ENCODE peak calls at places on chromosomes 3 and 15, in four cellular contexts. C is ovary; L is CD8-positive, alpha-beta T cell; Y is Peyer's patch. M is an unnamed sample.

GRCh38 chr3:43017038-43017437 is 37.9 kb downstream of the GASK1A start:
- DNase-seq in L (peak), Y (no peak), C (no peak), M (no peak)

GRCh38 chr3:132231633-132232032 is 85.6 kb upstream of the ACP3 start:
- DNase-seq in C (no peak), Y (no peak), L (no peak), M (no peak)

GRCh38 chr3:108060331-108060730 is 30.5 kb downstream of the CD47 start:
- DNase-seq in C (no peak), L (no peak), Y (no peak), M (no peak)

GRCh38 chr15:65620833-65621232 is 905 bp upstream of the SLC24A1 start:
- DNase-seq in Y (no peak), L (no peak), C (no peak), M (no peak)

GRCh38 chr3:25468866-25469319 is 40.8 kb downstream of the RARB start:
- DNase-seq in Y (peak), L (no peak), C (peak), M (no peak)

GRCh38 chr3:41237907-41238306 is 38.6 kb downstream of the CTNNB1 start:
- DNase-seq in Y (no peak), C (no peak), L (no peak), M (no peak)

GRCh38 chr15:66701422-66702034 is 508 bp upstream of the SMAD6 start:
- DNase-seq in C (peak), Y (peak), L (peak), M (peak)

GRCh38 chr3:72722930-72723726 is 125.1 kb downstream of the SHQ1 start:
- DNase-seq in Y (no peak), L (no peak), C (no peak), M (no peak)

GRCh38 chr15:43531018-43531667 is 13.7 kb downstream of the MAP1A start:
- DNase-seq in Y (no peak), C (no peak), L (no peak), M (no peak)

GRCh38 chr3:121992601-121993560 is 29.2 kb downstream of the ILDR1 start:
- DNase-seq in L (no peak), C (no peak), Y (peak), M (no peak)

GRCh38 chr3:130692455-130692854 is 54.2 kb downstream of the PIK3R4 start:
- DNase-seq in L (no peak), Y (no peak), C (no peak), M (no peak)

GRCh38 chr3:137180220-137180619 is 222.4 kb downstream of the IL20RB start:
- DNase-seq in Y (no peak), L (no peak), C (no peak), M (no peak)

GRCh38 chr3:141994856-141995255 is 118.4 kb downstream of the ATP1B3 start:
- DNase-seq in C (no peak), L (no peak), Y (no peak), M (no peak)

GRCh38 chr3:26247669-26248068 is 374.9 kb upstream of the LRRC3B start:
- DNase-seq in Y (no peak), C (no peak), L (no peak), M (no peak)

GRCh38 chr3:30347679-30348216 is 258.7 kb upstream of the TGFBR2 start:
- DNase-seq in C (no peak), Y (no peak), L (no peak), M (no peak)

GRCh38 chr3:184749168-184749744 is 37.4 kb upstream of the MAGEF1 start:
- DNase-seq in C (no peak), L (no peak), Y (no peak), M (no peak)

GRCh38 chr15:98727115-98728040 is 79.0 kb downstream of the IGF1R start:
- DNase-seq in L (no peak), Y (peak), C (peak), M (peak)

GRCh38 chr3:142445816-142446254 is 2.0 kb downstream of the XRN1 start:
- DNase-seq in C (no peak), L (no peak), Y (peak), M (no peak)

GRCh38 chr3:13007251-13007941 is 65.8 kb downstream of the IQSEC1 start:
- DNase-seq in L (no peak), Y (no peak), C (peak), M (peak)

GRCh38 chr3:123652346-123652984 is 67.6 kb upstream of the HACD2 start:
- DNase-seq in C (peak), Y (peak), L (peak), M (peak)

GRCh38 chr15:70566047-70566835 is 197.1 kb downstream of the UACA start:
- DNase-seq in L (peak), C (no peak), Y (no peak), M (no peak)

GRCh38 chr3:155958676-155959075 is 88.2 kb downstream of the GMPS start:
- DNase-seq in Y (no peak), L (no peak), C (no peak), M (no peak)

GRCh38 chr15:75178938-75179772 is 22.5 kb upstream of the C15orf39 start:
- DNase-seq in L (no peak), C (peak), Y (no peak), M (no peak)
- H3K4me3 ChIP-seq in L (no peak), C (peak), Y (peak), M (peak)

DNA sequence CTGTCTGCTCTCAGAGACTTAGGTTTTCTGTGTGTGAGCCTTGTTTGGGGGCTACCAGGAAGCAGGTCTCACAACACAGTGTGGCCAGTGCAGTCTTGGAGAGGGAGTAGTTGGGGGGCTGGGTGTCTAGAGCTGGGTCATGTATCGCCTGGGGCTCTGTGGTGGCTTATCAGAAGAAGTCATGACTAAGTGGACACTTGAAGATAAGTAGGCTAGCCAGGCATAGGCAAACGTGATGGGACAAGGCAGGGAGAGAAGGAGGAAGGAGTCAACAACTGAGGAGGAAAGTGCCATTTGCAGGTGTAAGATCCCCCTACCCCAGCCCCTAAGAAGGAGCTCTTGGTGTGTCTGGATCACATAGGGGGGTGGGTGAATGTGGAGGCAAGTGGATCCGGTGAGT is 352.3 kb downstream of the LRTM1 start:
- DNase-seq in C (no peak), Y (no peak), L (no peak), M (no peak)
- TF ChIP-seq CTCF in C (no peak), Y (no peak), L (no peak), M (no peak)

DNA sequence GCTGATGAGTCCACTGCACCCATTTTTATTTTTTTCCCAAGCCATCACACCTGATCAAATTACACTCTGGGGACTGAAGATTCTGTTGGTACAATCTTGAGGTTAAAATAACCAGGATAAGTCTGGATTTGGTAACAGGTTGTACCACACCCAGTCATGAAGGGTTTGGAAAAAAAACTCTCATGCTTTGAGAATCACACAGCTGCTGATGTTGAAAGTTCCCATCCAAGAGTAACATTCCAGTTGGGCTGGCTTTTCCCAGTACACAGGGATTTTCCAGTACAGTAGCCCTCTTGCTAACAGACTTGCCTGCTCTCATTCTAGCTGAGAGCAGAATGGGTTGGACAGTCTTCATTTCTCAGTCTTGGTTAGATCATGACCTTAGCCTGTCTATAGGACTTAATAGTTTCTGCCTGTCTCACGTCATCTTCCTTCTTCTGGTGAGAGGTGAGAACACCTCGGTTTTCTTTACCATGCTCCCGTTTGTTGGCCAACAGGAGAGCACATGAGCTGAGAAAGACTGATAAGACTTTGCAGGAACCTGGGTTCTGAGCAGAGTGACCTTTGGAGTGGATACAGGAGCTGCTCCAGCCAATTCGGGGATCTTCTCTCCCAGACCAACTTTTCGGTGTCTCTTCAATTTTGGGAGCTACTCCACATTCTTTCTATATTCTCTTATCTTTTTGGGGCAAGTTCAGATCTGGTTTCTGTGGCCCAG is 300.1 kb upstream of the LYSMD4 start:
- DNase-seq in Y (no peak), C (no peak), L (no peak), M (no peak)
- H3K4me3 ChIP-seq in Y (no peak), C (no peak), L (no peak), M (no peak)

DNA sequence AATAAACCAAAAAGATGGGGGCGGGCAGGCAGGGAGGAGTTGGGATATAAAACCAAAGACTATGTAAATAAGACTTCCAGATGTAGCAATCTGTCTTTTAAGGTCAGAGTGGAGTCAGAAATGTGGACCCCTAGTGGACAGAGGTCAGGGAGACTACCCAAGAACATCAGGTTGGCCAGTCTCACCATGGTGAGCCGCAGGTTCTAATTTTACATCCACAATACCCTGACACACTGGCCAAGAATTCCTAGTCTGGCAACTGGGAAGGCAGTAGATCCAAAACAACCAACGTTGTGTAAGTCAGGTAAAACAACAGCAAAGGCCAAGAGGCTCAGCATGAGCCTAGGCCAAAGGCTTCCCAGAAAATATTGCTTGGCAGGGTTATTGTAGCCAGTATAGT is 203.4 kb downstream of the FOXP1 start:
- DNase-seq in L (no peak), Y (no peak), C (no peak), M (no peak)
- TF ChIP-seq CTCF in L (no peak), Y (no peak), C (no peak), M (no peak)

GRCh38 chr3:39180546-39181346 is 11.6 kb downstream of the XIRP1 start:
- DNase-seq in C (peak), L (peak), Y (peak), M (peak)

GRCh38 chr3:39183231-39184080 is 8.9 kb downstream of the XIRP1 start:
- DNase-seq in L (no peak), Y (peak), C (no peak), M (peak)

GRCh38 chr3:39180183-39180545 is 12.2 kb downstream of the XIRP1 start:
- DNase-seq in Y (peak), L (no peak), C (no peak), M (no peak)

GRCh38 chr3:39184081-39184967 is 8.1 kb downstream of the XIRP1 start:
- DNase-seq in C (no peak), Y (peak), L (no peak), M (no peak)

DNA sequence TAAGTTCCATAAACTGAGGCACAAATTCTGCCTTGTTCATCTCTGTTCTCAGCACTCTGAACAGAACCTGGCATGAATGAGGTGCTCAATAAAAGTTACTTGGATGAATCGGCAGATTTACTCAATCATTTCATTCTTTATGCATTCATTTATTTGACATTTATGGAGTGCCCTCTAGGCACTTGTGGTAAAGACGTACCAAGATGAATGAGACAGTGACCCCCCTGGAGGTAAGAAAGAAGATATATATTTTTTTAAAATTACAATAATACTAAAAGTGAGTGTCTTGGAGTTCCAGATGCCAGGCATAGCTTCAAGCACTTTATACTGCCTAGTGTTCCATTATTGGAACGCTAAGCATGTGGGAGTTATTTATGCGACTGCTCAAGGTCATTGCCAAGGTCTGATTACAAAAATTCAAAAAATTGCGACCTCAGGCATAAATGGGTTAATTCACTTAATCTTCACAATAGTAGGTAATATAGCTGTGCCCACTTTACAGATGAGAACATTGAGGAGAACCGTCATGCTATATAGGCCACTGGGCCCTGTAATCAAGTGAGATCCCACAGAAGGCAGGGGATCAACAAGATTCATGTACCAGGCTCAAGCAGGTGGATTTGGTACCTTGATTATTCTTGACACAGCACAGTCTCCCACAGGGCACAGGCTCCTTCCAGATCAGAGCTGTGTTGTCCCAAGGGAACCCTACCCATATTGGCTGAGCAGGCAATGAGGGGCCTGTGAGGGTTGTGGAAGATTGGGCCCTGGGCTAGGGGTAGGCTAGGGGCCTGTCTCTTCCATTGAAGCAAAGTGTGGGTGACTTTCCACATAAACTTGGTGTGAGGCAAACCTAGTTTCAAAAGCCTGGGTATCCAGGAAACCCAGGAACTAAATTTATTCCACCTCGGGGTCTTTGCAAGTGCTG is 10.7 kb downstream of the XIRP1 start:
- DNase-seq in C (no peak), Y (peak), L (no peak), M (no peak)
- H3K4me3 ChIP-seq in C (no peak), Y (no peak), L (peak), M (peak)

GRCh38 chr3:185763347-185764010 is 61.4 kb downstream of the IGF2BP2 start:
- DNase-seq in C (no peak), L (no peak), Y (no peak), M (no peak)
- TF ChIP-seq CTCF in C (no peak), L (no peak), Y (no peak), M (no peak)

GRCh38 chr15:23646165-23647000 is 1.3 kb downstream of the MAGEL2 start:
- DNase-seq in C (no peak), L (no peak), Y (no peak), M (peak)
- H3K4me3 ChIP-seq in C (no peak), L (no peak), Y (no peak), M (no peak)

GRCh38 chr3:65666426-65667091 is 372.2 kb downstream of the MAGI1 start:
- DNase-seq in Y (no peak), L (no peak), C (no peak), M (no peak)
- TF ChIP-seq CTCF in Y (no peak), L (no peak), C (no peak), M (no peak)